ENCODE peak calls at places on chromosome X, in ten cellular contexts. T is neural crest cell; Z is smooth muscle cell of the brain vasculature; E is activated T-cell treated with anti-CD3 and anti-CD28 coated beads, Interleukin-2, amount 50 U/mL, for 1 hour; D is fibroblast of mammary gland; P is tibial artery; K is foreskin fibroblast; R is HCT116; B is ACHN; M is midbrain. H is an unnamed sample.

GRCh38 chrX:136907626-136908025 is 27.1 kb upstream of the RBMX start:
- DNase-seq in T (no peak), E (no peak), P (no peak), D (no peak), Z (no peak), K (no peak), R (no peak), M (peak; percentile 6), B (no peak), H (no peak)

GRCh38 chrX:150899191-150899757 is 806 bp upstream of the CD99L2 start:
- DNase-seq in E (peak; percentile 37), K (peak; percentile 23), R (no peak), Z (no peak), B (peak; percentile 9), D (peak; percentile 13), T (peak; percentile 5), M (peak; percentile 9), P (peak; percentile 65), H (peak; percentile 76)

GRCh38 chrX:20988118-20988517 is 386.1 kb upstream of the CNKSR2 start:
- DNase-seq in Z (no peak), E (no peak), D (peak; percentile 52), T (no peak), P (no peak), K (no peak), R (no peak), B (no peak), M (no peak), H (no peak)

GRCh38 chrX:10077425-10078188 is 79.2 kb upstream of the CLCN4 start:
- DNase-seq in B (no peak), R (no peak), D (peak; percentile 54), T (no peak), E (no peak), P (no peak), K (peak; percentile 6), Z (no peak), M (no peak), H (no peak)

GRCh38 chrX:41449615-41450014 is 2.5 kb downstream of the NYX start:
- DNase-seq in D (peak; percentile 72), Z (no peak), B (no peak), P (no peak), T (no peak), M (no peak), K (peak; percentile 50), R (no peak), E (no peak), H (no peak)

GRCh38 chrX:140572724-140573123 is 67.9 kb upstream of the SOX3 start:
- DNase-seq in E (no peak), M (peak; percentile 57), D (peak; percentile 15), R (no peak), T (peak; percentile 54), B (peak; percentile 17), K (no peak), P (no peak), Z (no peak), H (peak; percentile 56)

GRCh38 chrX:357693-358471 is 28.8 kb downstream of the PPP2R3B start:
- DNase-seq in E (peak; percentile 40), D (peak; percentile 55), B (peak; percentile 0), R (no peak), P (peak; percentile 48), K (peak; percentile 61), M (no peak), T (no peak), Z (no peak), H (no peak)

GRCh38 chrX:20066968-20067708 is 49.6 kb downstream of the MAP7D2 start:
- DNase-seq in M (no peak), D (peak; percentile 66), E (no peak), R (peak; percentile 38), B (peak; percentile 30), T (no peak), P (no peak), K (peak; percentile 30), Z (no peak), H (no peak)

GRCh38 chrX:145825896-145826295 is 8.3 kb downstream of the SLITRK2 start:
- DNase-seq in K (no peak), D (peak; percentile 14), B (peak; percentile 12), T (no peak), R (no peak), Z (no peak), M (peak; percentile 53), P (no peak), E (no peak), H (no peak)

GRCh38 chrX:139642241-139642927 is 65.6 kb downstream of the MCF2 start:
- DNase-seq in R (no peak), D (peak; percentile 18), E (no peak), T (no peak), K (no peak), P (no peak), B (no peak), M (peak; percentile 7), Z (no peak), H (no peak)

GRCh38 chrX:123340691-123341090 is 156.6 kb downstream of the GRIA3 start:
- DNase-seq in K (no peak), R (no peak), P (no peak), M (no peak), B (no peak), E (no peak), Z (peak; percentile 3), T (no peak), D (peak; percentile 69), H (no peak)

GRCh38 chrX:72685810-72686465 is 28.2 kb downstream of the PHKA1 start:
- DNase-seq in M (no peak), T (no peak), E (no peak), P (no peak), Z (no peak), D (peak; percentile 38), K (no peak), R (peak; percentile 81), B (no peak), H (no peak)

GRCh38 chrX:54067741-54068140 is 23.5 kb upstream of the PHF8 start:
- DNase-seq in R (no peak), T (no peak), Z (no peak), P (no peak), E (no peak), M (no peak), K (no peak), D (no peak), B (no peak), H (no peak)

GRCh38 chrX:52270453-52271116 is 85.9 kb downstream of the MAGED4 start:
- DNase-seq in E (no peak), K (no peak), P (no peak), B (no peak), T (no peak), R (no peak), D (no peak), M (no peak), Z (no peak), H (no peak)

GRCh38 chrX:150508461-150509367 is 59.7 kb upstream of the MTM1 start:
- DNase-seq in T (no peak), Z (no peak), P (peak; percentile 91), R (no peak), K (no peak), D (peak; percentile 28), M (peak; percentile 72), B (no peak), E (no peak), H (no peak)

GRCh38 chrX:123859828-123860505 is at the start of gene XIAP:
- DNase-seq in Z (peak; percentile 43), P (peak; percentile 88), R (peak; percentile 71), B (peak; percentile 77), K (peak; percentile 84), D (peak; percentile 86), E (peak; percentile 75), T (peak; percentile 56), M (peak; percentile 77), H (peak; percentile 89)